ENCODE peak calls at places on chromosome 16, in five cellular contexts. One of them, this sample, is unnamed.

GRCh38 chr16:15607700-15608396 is 35.1 kb downstream of the MARF1 start:
- DNase-seq in H54: no peak
- DNase-seq in HTR-8/SVneo: no peak
- DNase-seq in CD8-positive, alpha-beta T cell: no peak
- DNase-seq in Caki2: no peak
- DNase-seq in this sample: no peak

GRCh38 chr16:66166451-66166850 is 200.0 kb upstream of the CDH5 start:
- DNase-seq in H54: no peak
- DNase-seq in CD8-positive, alpha-beta T cell: no peak
- DNase-seq in HTR-8/SVneo: no peak
- DNase-seq in Caki2: no peak
- DNase-seq in this sample: no peak

GRCh38 chr16:86396318-86396882 is 113.9 kb upstream of the FOXF1 start:
- DNase-seq in H54: peak; percentile 38
- DNase-seq in Caki2: no peak
- DNase-seq in HTR-8/SVneo: no peak
- DNase-seq in CD8-positive, alpha-beta T cell: no peak
- DNase-seq in this sample: no peak

GRCh38 chr16:74807052-74807646 is 32.5 kb upstream of the FA2H start:
- DNase-seq in CD8-positive, alpha-beta T cell: no peak
- DNase-seq in HTR-8/SVneo: no peak
- DNase-seq in Caki2: no peak
- DNase-seq in H54: no peak
- DNase-seq in this sample: no peak

GRCh38 chr16:57577691-57578224 is 35.3 kb downstream of the ADGRG5 start:
- DNase-seq in HTR-8/SVneo: no peak
- DNase-seq in CD8-positive, alpha-beta T cell: no peak
- DNase-seq in Caki2: no peak
- DNase-seq in H54: no peak
- DNase-seq in this sample: no peak

GRCh38 chr16:49596119-49596518 is 222.5 kb downstream of the C16orf78 start:
- DNase-seq in H54: no peak
- DNase-seq in CD8-positive, alpha-beta T cell: no peak
- DNase-seq in Caki2: no peak
- DNase-seq in HTR-8/SVneo: no peak
- DNase-seq in this sample: no peak

GRCh38 chr16:23742761-23743160 is 12.1 kb upstream of the CHP2 start:
- DNase-seq in H54: no peak
- DNase-seq in CD8-positive, alpha-beta T cell: no peak
- DNase-seq in Caki2: no peak
- DNase-seq in HTR-8/SVneo: no peak
- DNase-seq in this sample: no peak

GRCh38 chr16:65153365-65154105 is 31.7 kb upstream of the CDH11 start:
- DNase-seq in HTR-8/SVneo: no peak
- DNase-seq in Caki2: no peak
- DNase-seq in H54: no peak
- DNase-seq in CD8-positive, alpha-beta T cell: no peak
- DNase-seq in this sample: no peak

GRCh38 chr16:56327071-56327928 is 98.0 kb downstream of the AMFR start:
- DNase-seq in HTR-8/SVneo: no peak
- DNase-seq in Caki2: no peak
- DNase-seq in H54: no peak
- DNase-seq in CD8-positive, alpha-beta T cell: no peak
- DNase-seq in this sample: no peak

GRCh38 chr16:87757841-87758426 is 7.9 kb downstream of the KLHDC4 start:
- DNase-seq in HTR-8/SVneo: no peak
- DNase-seq in CD8-positive, alpha-beta T cell: no peak
- DNase-seq in H54: no peak
- DNase-seq in Caki2: peak; percentile 81
- DNase-seq in this sample: peak; percentile 52

GRCh38 chr16:12060751-12061150 is 84.2 kb downstream of the SNX29 start:
- DNase-seq in H54: no peak
- DNase-seq in CD8-positive, alpha-beta T cell: no peak
- DNase-seq in HTR-8/SVneo: no peak
- DNase-seq in Caki2: peak; percentile 98
- DNase-seq in this sample: peak; percentile 87

GRCh38 chr16:54426550-54426843 is 139.9 kb upstream of the IRX3 start:
- DNase-seq in CD8-positive, alpha-beta T cell: no peak
- DNase-seq in H54: no peak
- DNase-seq in Caki2: no peak
- DNase-seq in HTR-8/SVneo: no peak
- DNase-seq in this sample: no peak

GRCh38 chr16:66919569-66920472 is 1.1 kb upstream of the CDH16 start:
- DNase-seq in CD8-positive, alpha-beta T cell: no peak
- DNase-seq in H54: no peak
- DNase-seq in HTR-8/SVneo: no peak
- DNase-seq in Caki2: no peak
- DNase-seq in this sample: no peak

GRCh38 chr16:25106567-25107465 is 4.7 kb upstream of the LCMT1 start:
- DNase-seq in Caki2: peak; percentile 85
- DNase-seq in HTR-8/SVneo: peak; percentile 91
- DNase-seq in CD8-positive, alpha-beta T cell: peak; percentile 62
- DNase-seq in H54: peak; percentile 52
- DNase-seq in this sample: no peak

GRCh38 chr16:177394-177822 is 928 bp downstream of the HBA1 start:
- DNase-seq in CD8-positive, alpha-beta T cell: no peak
- DNase-seq in H54: no peak
- DNase-seq in Caki2: no peak
- DNase-seq in HTR-8/SVneo: no peak
- DNase-seq in this sample: no peak

GRCh38 chr16:66562409-66562808 is 3.8 kb upstream of the CMTM1 start:
- DNase-seq in H54: no peak
- DNase-seq in CD8-positive, alpha-beta T cell: no peak
- DNase-seq in HTR-8/SVneo: no peak
- DNase-seq in Caki2: no peak
- DNase-seq in this sample: no peak

GRCh38 chr16:54201200-54201599 is 85.4 kb downstream of the IRX3 start:
- DNase-seq in Caki2: peak; percentile 4
- DNase-seq in H54: no peak
- DNase-seq in HTR-8/SVneo: no peak
- DNase-seq in CD8-positive, alpha-beta T cell: no peak
- DNase-seq in this sample: no peak